ENCODE peak calls at places on chromosome 3, in four cellular contexts. O, L, Z and T are unnamed samples.

GRCh38 chr3:124821356-124821755 is 65.8 kb downstream of the ITGB5 start:
- DNase-seq in O (no peak), L (no peak), Z (no peak), T (no peak)

GRCh38 chr3:148319161-148319915 is 378.4 kb upstream of the AGTR1 start:
- DNase-seq in O (peak; percentile 24), L (no peak), Z (no peak), T (no peak)

GRCh38 chr3:82130056-82130455 is 368.6 kb upstream of the GBE1 start:
- DNase-seq in O (no peak), L (no peak), Z (no peak), T (no peak)

GRCh38 chr3:167691366-167691765 is 37.6 kb upstream of the WDR49 start:
- DNase-seq in O (no peak), L (no peak), Z (no peak), T (no peak)

GRCh38 chr3:194447161-194447560 is 39.6 kb downstream of the ATP13A3 start:
- DNase-seq in O (no peak), L (no peak), Z (no peak), T (no peak)

GRCh38 chr3:127997961-127998360 is 54.3 kb upstream of the SEC61A1 start:
- DNase-seq in O (no peak), L (no peak), Z (no peak), T (no peak)

GRCh38 chr3:21722768-21723167 is 28.2 kb downstream of the ZNF385D start:
- DNase-seq in O (no peak), L (no peak), Z (no peak), T (no peak)

GRCh38 chr3:10447527-10448260 is 57.7 kb downstream of the ATP2B2 start:
- DNase-seq in O (no peak), L (no peak), Z (no peak), T (no peak)

GRCh38 chr3:186953011-186953487 is 22.7 kb downstream of the ST6GAL1 start:
- DNase-seq in O (no peak), L (no peak), Z (no peak), T (no peak)

GRCh38 chr3:146921693-146922092 is 316.5 kb upstream of the PLSCR5 start:
- DNase-seq in O (no peak), L (no peak), Z (no peak), T (no peak)

GRCh38 chr3:141242035-141242721 is 10.6 kb downstream of the PXYLP1 start:
- DNase-seq in O (no peak), L (no peak), Z (no peak), T (no peak)

GRCh38 chr3:53169832-53170324 is 8.9 kb downstream of the PRKCD start:
- DNase-seq in O (no peak), L (no peak), Z (no peak), T (no peak)

GRCh38 chr3:132399054-132399929 is 18.0 kb upstream of the DNAJC13 start:
- DNase-seq in O (peak; percentile 50), L (no peak), Z (peak; percentile 52), T (peak; percentile 48)

GRCh38 chr3:72492240-72492639 is 356.0 kb downstream of the SHQ1 start:
- DNase-seq in O (peak; percentile 51), L (no peak), Z (peak; percentile 50), T (no peak)

GRCh38 chr3:191329654-191330308 is 545 bp downstream of the UTS2B start:
- DNase-seq in O (peak; percentile 12), L (no peak), Z (peak; percentile 50), T (no peak)

GRCh38 chr3:52429031-52429430 is 15.9 kb downstream of the SEMA3G start:
- DNase-seq in O (no peak), L (no peak), Z (no peak), T (no peak)

GRCh38 chr3:45816544-45816943 is 20.2 kb upstream of the SLC6A20 start:
- DNase-seq in O (no peak), L (no peak), Z (no peak), T (no peak)

GRCh38 chr3:14143826-14144225 is 19.0 kb downstream of the TMEM43 start:
- DNase-seq in O (peak; percentile 80), L (peak; percentile 87), Z (peak; percentile 46), T (no peak)

GRCh38 chr3:89503891-89504391 is 396.5 kb downstream of the EPHA3 start:
- DNase-seq in O (no peak), L (no peak), Z (no peak), T (no peak)

GRCh38 chr3:156561533-156561932 is 6.6 kb upstream of the SSR3 start:
- DNase-seq in O (no peak), L (no peak), Z (no peak), T (no peak)

GRCh38 chr3:71462586-71462985 is 120.9 kb downstream of the FOXP1 start:
- DNase-seq in O (no peak), L (no peak), Z (no peak), T (no peak)

GRCh38 chr3:181210275-181210674 is 220.7 kb upstream of the DNAJC19 start:
- DNase-seq in O (peak; percentile 5), L (no peak), Z (peak; percentile 8), T (peak; percentile 12)

GRCh38 chr3:136778865-136779264 is 26.7 kb upstream of the STAG1 start:
- DNase-seq in O (no peak), L (no peak), Z (no peak), T (no peak)

GRCh38 chr3:123076496-123077418 is 9.9 kb downstream of the PDIA5 start:
- DNase-seq in O (no peak), L (no peak), Z (no peak), T (no peak)